ENCODE peak calls at places on chromosomes 2 and 18, in five cellular contexts. X is upper lobe of right lung, Z is bronchial epithelial cell, C is B cell, E is HFF-Myc. M is an unnamed sample.

GRCh38 chr18:57437433-57437781 is 2.2 kb downstream of the ONECUT2 start:
- DNase-seq in X (no peak), Z (no peak), C (peak), E (no peak), M (no peak)

GRCh38 chr18:23528580-23529472 is 25.5 kb downstream of the RMC1 start:
- DNase-seq in X (peak), Z (no peak), C (no peak), E (peak), M (peak)

GRCh38 chr2:149313512-149313972 is 16.8 kb upstream of the LYPD6 start:
- DNase-seq in X (no peak), Z (peak), C (peak), E (peak), M (no peak)

GRCh38 chr2:102190425-102191107 is 3.7 kb downstream of the IL1RL2 start:
- DNase-seq in X (no peak), Z (no peak), C (no peak), E (no peak), M (no peak)

GRCh38 chr18:3451989-3452749 is 2.2 kb downstream of the TGIF1 start:
- DNase-seq in X (peak), Z (no peak), C (peak), E (no peak), M (no peak)

GRCh38 chr2:46353509-46353908 is 56.3 kb downstream of the EPAS1 start:
- DNase-seq in X (no peak), Z (no peak), C (no peak), E (no peak), M (no peak)

GRCh38 chr2:60884795-60885194 is 3.4 kb downstream of the REL start:
- DNase-seq in X (no peak), Z (peak), C (no peak), E (no peak), M (no peak)

GRCh38 chr2:240529344-240529999 is 28.3 kb downstream of the ANKMY1 start:
- DNase-seq in X (no peak), Z (no peak), C (no peak), E (no peak), M (no peak)

GRCh38 chr2:216654528-216655052 is 21.4 kb downstream of the IGFBP2 start:
- DNase-seq in X (no peak), Z (no peak), C (no peak), E (no peak), M (no peak)

GRCh38 chr2:237257471-237257951 is 156.5 kb downstream of the COL6A3 start:
- DNase-seq in X (no peak), Z (no peak), C (no peak), E (peak), M (no peak)

GRCh38 chr18:58362027-58362575 is 266.8 kb downstream of the ALPK2 start:
- DNase-seq in X (no peak), Z (peak), C (no peak), E (peak), M (peak)

DNA sequence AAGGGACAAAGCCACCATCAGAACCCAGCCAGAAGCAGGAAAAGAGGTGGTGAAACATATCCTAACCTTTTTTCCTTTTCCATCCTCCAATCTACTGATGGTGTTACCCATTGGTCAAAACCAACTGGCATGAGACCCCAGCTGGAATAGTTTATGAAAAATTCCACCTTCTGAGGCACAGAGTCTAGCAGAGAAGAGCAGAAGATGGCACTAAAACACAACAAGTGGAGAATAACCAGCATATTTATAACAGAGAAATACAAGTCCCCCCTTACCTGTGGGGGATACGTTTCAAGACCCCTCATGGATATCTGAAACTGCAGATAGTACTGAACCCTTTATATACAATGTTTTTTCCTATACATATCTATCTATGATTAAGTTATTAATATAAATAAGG is 4.9 kb upstream of the INPP1 start:
- DNase-seq in X (no peak), Z (no peak), C (no peak), E (no peak), M (no peak)
- TF ChIP-seq CTCF in X (no peak), Z (no peak), C (no peak), E (no peak), M (no peak)

DNA sequence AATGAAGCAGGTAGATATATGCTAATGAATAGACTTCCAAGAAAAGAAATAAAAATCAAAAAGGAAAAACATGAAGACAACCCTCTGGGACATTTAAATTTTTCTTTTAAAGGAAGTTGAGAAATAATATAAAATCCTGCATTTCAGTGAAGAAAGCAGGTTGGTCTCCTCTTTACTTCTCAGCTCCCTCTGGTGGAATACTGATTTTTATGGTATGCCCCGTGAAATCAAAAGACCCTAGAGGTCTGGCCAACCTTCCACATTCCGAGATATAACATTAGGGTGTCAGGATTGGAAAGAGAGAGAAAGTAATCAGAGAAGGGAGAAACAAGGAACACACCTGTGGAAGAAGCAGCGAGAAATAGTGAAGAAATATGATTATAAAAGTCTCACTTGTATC is 72.7 kb downstream of the DNER start:
- DNase-seq in X (no peak), Z (no peak), C (no peak), E (no peak), M (no peak)
- TF ChIP-seq CTCF in X (no peak), Z (no peak), C (no peak), E (no peak), M (no peak)

GRCh38 chr2:63841254-63842022 is at the start of gene UGP2:
- DNase-seq in X (peak), Z (peak), C (peak), E (peak), M (peak)
- TF ChIP-seq CTCF in X (peak), Z (peak), C (no peak), E (peak), M (no peak)

DNA sequence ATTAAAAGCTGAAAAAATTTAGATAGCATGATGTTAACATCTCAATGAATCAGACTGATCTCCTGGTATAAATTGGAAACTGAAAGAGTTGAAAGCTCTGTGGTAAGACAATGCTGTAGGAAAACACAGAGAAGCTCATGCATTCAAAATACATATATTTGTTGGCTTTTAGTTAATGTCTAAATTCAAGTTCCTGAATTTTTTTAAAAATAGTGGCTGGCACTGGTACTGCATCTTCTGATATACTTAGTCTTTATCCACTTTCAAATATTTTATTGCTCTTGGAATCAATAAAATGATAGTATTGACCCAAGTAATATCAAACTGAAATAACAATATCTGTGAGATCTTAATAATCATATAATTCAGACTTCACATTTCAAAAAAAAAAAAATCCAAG is 151.4 kb upstream of the FIGN start:
- DNase-seq in X (no peak), Z (peak), C (no peak), E (no peak), M (no peak)
- TF ChIP-seq CTCF in X (peak), Z (no peak), C (no peak), E (no peak), M (peak)

GRCh38 chr2:157876771-157877108 is 610 bp upstream of the ACVR1 start:
- DNase-seq in X (no peak), Z (no peak), C (no peak), E (no peak), M (no peak)

GRCh38 chr2:157875720-157876065 is 437 bp downstream of the ACVR1 start:
- DNase-seq in X (peak), Z (no peak), C (peak), E (no peak), M (no peak)

GRCh38 chr2:157877761-157878400 is 1.8 kb upstream of the ACVR1 start:
- DNase-seq in X (no peak), Z (no peak), C (no peak), E (no peak), M (no peak)

GRCh38 chr2:157874997-157875719 is 972 bp downstream of the ACVR1 start:
- DNase-seq in X (peak), Z (peak), C (peak), E (peak), M (peak)

GRCh38 chr2:157876066-157876770 is at the start of gene ACVR1:
- DNase-seq in X (peak), Z (peak), C (peak), E (peak), M (peak)
- TF ChIP-seq CTCF in X (peak), Z (peak), C (peak), E (no peak), M (peak)

GRCh38 chr2:81260320-81260719 is 955.8 kb upstream of the LRRTM1 start:
- DNase-seq in X (no peak), Z (peak), C (no peak), E (no peak), M (no peak)

GRCh38 chr2:81263989-81264388 is 959.4 kb upstream of the LRRTM1 start:
- DNase-seq in X (no peak), Z (no peak), C (no peak), E (no peak), M (no peak)

GRCh38 chr2:81266106-81266505 is 961.6 kb upstream of the LRRTM1 start:
- DNase-seq in X (no peak), Z (peak), C (no peak), E (no peak), M (no peak)
- TF ChIP-seq CTCF in X (peak), Z (no peak), C (no peak), E (no peak), M (no peak)

M was measured in AG09309.